ENCODE peak calls at places on chromosomes 5 and 9, in nine cellular contexts. V, C, L, S, Y, W, M, T and G are unnamed samples.

GRCh38 chr5:55429707-55430253 is 105.0 kb downstream of the PLPP1 start:
- DNase-seq in V (no peak), C (no peak), L (no peak), S (no peak), Y (no peak), W (no peak), M (no peak), T (no peak), G (no peak)

GRCh38 chr9:118038713-118039112 is 334.5 kb downstream of the TLR4 start:
- DNase-seq in V (no peak), C (no peak), L (no peak), S (no peak), Y (no peak), W (no peak), M (no peak), T (no peak), G (no peak)

GRCh38 chr9:15349892-15350761 is 43.1 kb upstream of the TTC39B start:
- DNase-seq in V (peak; percentile 26), C (no peak), L (no peak), S (no peak), Y (no peak), W (no peak), M (peak; percentile 15), T (no peak), G (no peak)

GRCh38 chr9:111597852-111598729 is 1.4 kb downstream of the PTGR1 start:
- DNase-seq in V (peak; percentile 63), C (peak; percentile 22), L (no peak), S (peak; percentile 48), Y (peak; percentile 45), W (no peak), M (peak; percentile 21), T (peak; percentile 80), G (peak; percentile 39)

GRCh38 chr5:154740957-154741356 is 14.2 kb upstream of the LARP1 start:
- DNase-seq in V (no peak), C (no peak), L (peak; percentile 46), S (peak; percentile 39), Y (no peak), W (no peak), M (no peak), T (no peak), G (no peak)

GRCh38 chr5:125311743-125312142 is 565.3 kb upstream of the ZNF608 start:
- DNase-seq in V (no peak), C (no peak), L (peak; percentile 35), S (peak; percentile 31), Y (no peak), W (peak; percentile 70), M (no peak), T (no peak), G (peak; percentile 38)

GRCh38 chr9:35073276-35073607 is 817 bp upstream of the VCP start:
- DNase-seq in V (no peak), C (no peak), L (no peak), S (no peak), Y (no peak), W (no peak), M (no peak), T (no peak), G (no peak)

GRCh38 chr5:77210091-77211012 is at the start of gene PDE8B:
- DNase-seq in V (no peak), C (no peak), L (no peak), S (peak; percentile 24), Y (no peak), W (no peak), M (no peak), T (peak; percentile 62), G (no peak)

GRCh38 chr9:123073991-123074422 is 40.5 kb downstream of the GPR21 start:
- DNase-seq in V (no peak), C (no peak), L (peak; percentile 17), S (peak; percentile 12), Y (no peak), W (no peak), M (no peak), T (no peak), G (peak; percentile 12)

GRCh38 chr9:18666348-18666747 is 192.4 kb downstream of the ADAMTSL1 start:
- DNase-seq in V (no peak), C (no peak), L (peak; percentile 38), S (peak; percentile 13), Y (no peak), W (no peak), M (no peak), T (no peak), G (no peak)

GRCh38 chr5:66246621-66247020 is 102.5 kb downstream of the SREK1 start:
- DNase-seq in V (no peak), C (no peak), L (peak; percentile 13), S (peak; percentile 24), Y (no peak), W (no peak), M (no peak), T (no peak), G (no peak)

GRCh38 chr9:22455181-22455580 is 8.6 kb downstream of the DMRTA1 start:
- DNase-seq in V (no peak), C (no peak), L (no peak), S (no peak), Y (no peak), W (no peak), M (no peak), T (no peak), G (no peak)

GRCh38 chr5:94481059-94481458 is 137.3 kb downstream of the KIAA0825 start:
- DNase-seq in V (no peak), C (no peak), L (no peak), S (no peak), Y (no peak), W (no peak), M (no peak), T (peak; percentile 11), G (no peak)

GRCh38 chr5:163205645-163206044 is 231.8 kb upstream of the CCNG1 start:
- DNase-seq in V (no peak), C (no peak), L (no peak), S (no peak), Y (no peak), W (no peak), M (no peak), T (no peak), G (no peak)

GRCh38 chr5:167051369-167051768 is 1240.1 kb upstream of the WWC1 start:
- DNase-seq in V (no peak), C (no peak), L (no peak), S (no peak), Y (no peak), W (no peak), M (no peak), T (no peak), G (no peak)

GRCh38 chr9:135256568-135257354 is 169.3 kb downstream of the OLFM1 start:
- DNase-seq in V (no peak), C (no peak), L (no peak), S (no peak), Y (no peak), W (no peak), M (no peak), T (no peak), G (no peak)

GRCh38 chr5:83035373-83036170 is 41.6 kb downstream of the TMEM167A start:
- DNase-seq in V (no peak), C (no peak), L (no peak), S (peak; percentile 23), Y (no peak), W (no peak), M (peak; percentile 88), T (no peak), G (no peak)

GRCh38 chr5:1658665-1659064 is 134.9 kb upstream of the LPCAT1 start:
- DNase-seq in V (no peak), C (no peak), L (no peak), S (no peak), Y (no peak), W (no peak), M (no peak), T (no peak), G (no peak)

GRCh38 chr5:168409601-168410458 is 76.4 kb upstream of the RARS1 start:
- DNase-seq in V (no peak), C (no peak), L (no peak), S (peak; percentile 58), Y (no peak), W (no peak), M (no peak), T (no peak), G (peak; percentile 7)

GRCh38 chr5:147509041-147509709 is 693 bp downstream of the DPYSL3 start:
- DNase-seq in V (no peak), C (no peak), L (no peak), S (peak; percentile 42), Y (no peak), W (no peak), M (no peak), T (peak; percentile 51), G (no peak)

GRCh38 chr9:129038109-129038852 is 1.9 kb downstream of the MIGA2 start:
- DNase-seq in V (no peak), C (no peak), L (no peak), S (no peak), Y (no peak), W (no peak), M (no peak), T (no peak), G (no peak)

GRCh38 chr5:154411338-154411737 is 34.5 kb upstream of the SAP30L start:
- DNase-seq in V (no peak), C (no peak), L (no peak), S (no peak), Y (no peak), W (no peak), M (no peak), T (no peak), G (no peak)

GRCh38 chr5:9251379-9251980 is 294.4 kb downstream of the SEMA5A start:
- DNase-seq in V (no peak), C (no peak), L (no peak), S (no peak), Y (no peak), W (no peak), M (no peak), T (no peak), G (no peak)